ENCODE peak calls at places on chromosomes 5 and 9, in ten cellular contexts. One of them, this sample, is unnamed.

GRCh38 chr5:10689391-10690081 is 71.5 kb downstream of the DAP start:
- DNase-seq in lower leg skin: no peak
- DNase-seq in right lobe of liver: no peak
- DNase-seq in A549: peak; percentile 67
- DNase-seq in IMR-90: peak; percentile 46
- DNase-seq in sigmoid colon: no peak
- DNase-seq in heart left ventricle: no peak
- DNase-seq in H54: peak; percentile 61
- DNase-seq in Peyer's patch: no peak
- DNase-seq in GM12891: no peak
- DNase-seq in this sample: no peak

GRCh38 chr5:158987231-158987630 is 112.5 kb downstream of the EBF1 start:
- DNase-seq in lower leg skin: no peak
- DNase-seq in H54: no peak
- DNase-seq in sigmoid colon: no peak
- DNase-seq in right lobe of liver: no peak
- DNase-seq in heart left ventricle: no peak
- DNase-seq in A549: no peak
- DNase-seq in Peyer's patch: no peak
- DNase-seq in IMR-90: no peak
- DNase-seq in GM12891: no peak
- DNase-seq in this sample: no peak

GRCh38 chr5:179762079-179762780 is 29.6 kb downstream of the MAML1 start:
- DNase-seq in sigmoid colon: no peak
- DNase-seq in lower leg skin: no peak
- DNase-seq in heart left ventricle: no peak
- DNase-seq in Peyer's patch: peak; percentile 62
- DNase-seq in GM12891: no peak
- DNase-seq in IMR-90: no peak
- DNase-seq in A549: peak; percentile 15
- DNase-seq in right lobe of liver: no peak
- DNase-seq in H54: no peak
- DNase-seq in this sample: peak; percentile 14

GRCh38 chr9:116156621-116157314 is 3.2 kb downstream of the PAPPA start:
- DNase-seq in H54: no peak
- DNase-seq in sigmoid colon: peak; percentile 80
- DNase-seq in lower leg skin: peak; percentile 88
- DNase-seq in GM12891: no peak
- DNase-seq in IMR-90: peak; percentile 78
- DNase-seq in A549: peak; percentile 85
- DNase-seq in right lobe of liver: no peak
- DNase-seq in heart left ventricle: peak; percentile 90
- DNase-seq in Peyer's patch: peak; percentile 49
- DNase-seq in this sample: no peak

GRCh38 chr9:117184173-117184572 is 230.7 kb downstream of the ASTN2 start:
- DNase-seq in H54: no peak
- DNase-seq in heart left ventricle: no peak
- DNase-seq in sigmoid colon: no peak
- DNase-seq in GM12891: no peak
- DNase-seq in Peyer's patch: no peak
- DNase-seq in IMR-90: no peak
- DNase-seq in right lobe of liver: no peak
- DNase-seq in A549: no peak
- DNase-seq in lower leg skin: no peak
- DNase-seq in this sample: no peak

GRCh38 chr9:68637020-68637419 is 68.0 kb upstream of the PIP5K1B start:
- DNase-seq in lower leg skin: no peak
- DNase-seq in Peyer's patch: no peak
- DNase-seq in H54: no peak
- DNase-seq in right lobe of liver: no peak
- DNase-seq in IMR-90: no peak
- DNase-seq in GM12891: no peak
- DNase-seq in heart left ventricle: no peak
- DNase-seq in sigmoid colon: no peak
- DNase-seq in A549: no peak
- DNase-seq in this sample: no peak

GRCh38 chr9:121842612-121842978 is 191.2 kb downstream of the DAB2IP start:
- DNase-seq in sigmoid colon: no peak
- DNase-seq in lower leg skin: no peak
- DNase-seq in GM12891: no peak
- DNase-seq in heart left ventricle: no peak
- DNase-seq in A549: peak; percentile 23
- DNase-seq in H54: peak; percentile 64
- DNase-seq in right lobe of liver: no peak
- DNase-seq in Peyer's patch: no peak
- DNase-seq in IMR-90: peak; percentile 87
- DNase-seq in this sample: no peak

GRCh38 chr5:18792145-18792544 is 1157.9 kb downstream of the TAF11L14 start:
- DNase-seq in heart left ventricle: no peak
- DNase-seq in right lobe of liver: no peak
- DNase-seq in Peyer's patch: no peak
- DNase-seq in IMR-90: no peak
- DNase-seq in sigmoid colon: no peak
- DNase-seq in H54: peak; percentile 15
- DNase-seq in GM12891: no peak
- DNase-seq in lower leg skin: no peak
- DNase-seq in A549: peak; percentile 67
- DNase-seq in this sample: no peak

GRCh38 chr5:65359981-65360380 is 121.7 kb downstream of the ADAMTS6 start:
- DNase-seq in right lobe of liver: no peak
- DNase-seq in heart left ventricle: no peak
- DNase-seq in Peyer's patch: no peak
- DNase-seq in sigmoid colon: no peak
- DNase-seq in IMR-90: peak; percentile 34
- DNase-seq in GM12891: no peak
- DNase-seq in H54: no peak
- DNase-seq in A549: no peak
- DNase-seq in lower leg skin: no peak
- DNase-seq in this sample: no peak

GRCh38 chr5:159001247-159001646 is 98.5 kb downstream of the EBF1 start:
- DNase-seq in heart left ventricle: no peak
- DNase-seq in H54: no peak
- DNase-seq in lower leg skin: no peak
- DNase-seq in A549: no peak
- DNase-seq in Peyer's patch: no peak
- DNase-seq in sigmoid colon: no peak
- DNase-seq in IMR-90: no peak
- DNase-seq in GM12891: no peak
- DNase-seq in right lobe of liver: no peak
- DNase-seq in this sample: no peak

GRCh38 chr9:83706703-83707517 is 848 bp downstream of the UBQLN1 start:
- DNase-seq in IMR-90: peak; percentile 19
- DNase-seq in lower leg skin: peak; percentile 90
- DNase-seq in Peyer's patch: peak; percentile 69
- DNase-seq in heart left ventricle: peak; percentile 42
- DNase-seq in sigmoid colon: peak; percentile 71
- DNase-seq in A549: peak; percentile 28
- DNase-seq in right lobe of liver: peak; percentile 65
- DNase-seq in GM12891: peak; percentile 15
- DNase-seq in H54: no peak
- DNase-seq in this sample: peak; percentile 19

GRCh38 chr9:101486693-101487442 is 46.8 kb upstream of the RNF20 start:
- DNase-seq in sigmoid colon: peak; percentile 67
- DNase-seq in right lobe of liver: peak; percentile 61
- DNase-seq in GM12891: peak; percentile 20
- DNase-seq in H54: no peak
- DNase-seq in A549: peak; percentile 81
- DNase-seq in lower leg skin: peak; percentile 91
- DNase-seq in heart left ventricle: peak; percentile 45
- DNase-seq in Peyer's patch: peak; percentile 64
- DNase-seq in IMR-90: peak; percentile 54
- DNase-seq in this sample: peak; percentile 66
- TF ChIP-seq POLR2A in sigmoid colon: peak; percentile 40
- TF ChIP-seq POLR2A in right lobe of liver: peak; percentile 61
- TF ChIP-seq POLR2A in GM12891: no peak
- TF ChIP-seq POLR2A in H54: no peak
- TF ChIP-seq POLR2A in A549: peak; percentile 62
- TF ChIP-seq POLR2A in lower leg skin: no peak
- TF ChIP-seq POLR2A in heart left ventricle: no peak
- TF ChIP-seq POLR2A in Peyer's patch: peak; percentile 62
- TF ChIP-seq POLR2A in IMR-90: peak; percentile 33
- TF ChIP-seq POLR2A in this sample: peak; percentile 49

GRCh38 chr9:36036780-36037579 is at the start of gene RECK:
- DNase-seq in lower leg skin: peak; percentile 98
- DNase-seq in A549: peak; percentile 62
- DNase-seq in right lobe of liver: peak; percentile 89
- DNase-seq in H54: peak; percentile 63
- DNase-seq in Peyer's patch: peak; percentile 95
- DNase-seq in IMR-90: peak; percentile 84
- DNase-seq in heart left ventricle: peak; percentile 91
- DNase-seq in sigmoid colon: peak; percentile 93
- DNase-seq in GM12891: peak; percentile 82
- DNase-seq in this sample: peak; percentile 84
- TF ChIP-seq POLR2A in lower leg skin: no peak
- TF ChIP-seq POLR2A in A549: peak; percentile 62
- TF ChIP-seq POLR2A in right lobe of liver: peak; percentile 77
- TF ChIP-seq POLR2A in H54: peak; percentile 63
- TF ChIP-seq POLR2A in Peyer's patch: no peak
- TF ChIP-seq POLR2A in IMR-90: peak; percentile 78
- TF ChIP-seq POLR2A in heart left ventricle: peak; percentile 70
- TF ChIP-seq POLR2A in sigmoid colon: peak; percentile 13
- TF ChIP-seq POLR2A in GM12891: no peak
- TF ChIP-seq POLR2A in this sample: peak; percentile 37

GRCh38 chr5:141510160-141510559 is 21.3 kb downstream of the PCDHGC5 start:
- DNase-seq in A549: no peak
- DNase-seq in IMR-90: no peak
- DNase-seq in sigmoid colon: no peak
- DNase-seq in heart left ventricle: no peak
- DNase-seq in GM12891: no peak
- DNase-seq in right lobe of liver: no peak
- DNase-seq in lower leg skin: no peak
- DNase-seq in Peyer's patch: no peak
- DNase-seq in H54: no peak
- DNase-seq in this sample: no peak

GRCh38 chr5:141507387-141508091 is 18.7 kb downstream of the PCDHGC5 start:
- DNase-seq in A549: no peak
- DNase-seq in IMR-90: peak; percentile 94
- DNase-seq in H54: no peak
- DNase-seq in sigmoid colon: peak; percentile 87
- DNase-seq in Peyer's patch: no peak
- DNase-seq in GM12891: no peak
- DNase-seq in right lobe of liver: no peak
- DNase-seq in lower leg skin: no peak
- DNase-seq in heart left ventricle: peak; percentile 71
- DNase-seq in this sample: no peak

GRCh38 chr5:141508440-141508807 is 19.5 kb downstream of the PCDHGC5 start:
- DNase-seq in heart left ventricle: no peak
- DNase-seq in H54: peak; percentile 35
- DNase-seq in A549: no peak
- DNase-seq in right lobe of liver: no peak
- DNase-seq in IMR-90: no peak
- DNase-seq in GM12891: no peak
- DNase-seq in sigmoid colon: no peak
- DNase-seq in Peyer's patch: no peak
- DNase-seq in lower leg skin: no peak
- DNase-seq in this sample: no peak

GRCh38 chr5:141510850-141511718 is 22.2 kb downstream of the PCDHGC5 start:
- DNase-seq in GM12891: no peak
- DNase-seq in sigmoid colon: no peak
- DNase-seq in right lobe of liver: no peak
- DNase-seq in IMR-90: no peak
- DNase-seq in Peyer's patch: peak; percentile 57
- DNase-seq in H54: no peak
- DNase-seq in lower leg skin: peak; percentile 79
- DNase-seq in heart left ventricle: no peak
- DNase-seq in A549: no peak
- DNase-seq in this sample: no peak

DNA sequence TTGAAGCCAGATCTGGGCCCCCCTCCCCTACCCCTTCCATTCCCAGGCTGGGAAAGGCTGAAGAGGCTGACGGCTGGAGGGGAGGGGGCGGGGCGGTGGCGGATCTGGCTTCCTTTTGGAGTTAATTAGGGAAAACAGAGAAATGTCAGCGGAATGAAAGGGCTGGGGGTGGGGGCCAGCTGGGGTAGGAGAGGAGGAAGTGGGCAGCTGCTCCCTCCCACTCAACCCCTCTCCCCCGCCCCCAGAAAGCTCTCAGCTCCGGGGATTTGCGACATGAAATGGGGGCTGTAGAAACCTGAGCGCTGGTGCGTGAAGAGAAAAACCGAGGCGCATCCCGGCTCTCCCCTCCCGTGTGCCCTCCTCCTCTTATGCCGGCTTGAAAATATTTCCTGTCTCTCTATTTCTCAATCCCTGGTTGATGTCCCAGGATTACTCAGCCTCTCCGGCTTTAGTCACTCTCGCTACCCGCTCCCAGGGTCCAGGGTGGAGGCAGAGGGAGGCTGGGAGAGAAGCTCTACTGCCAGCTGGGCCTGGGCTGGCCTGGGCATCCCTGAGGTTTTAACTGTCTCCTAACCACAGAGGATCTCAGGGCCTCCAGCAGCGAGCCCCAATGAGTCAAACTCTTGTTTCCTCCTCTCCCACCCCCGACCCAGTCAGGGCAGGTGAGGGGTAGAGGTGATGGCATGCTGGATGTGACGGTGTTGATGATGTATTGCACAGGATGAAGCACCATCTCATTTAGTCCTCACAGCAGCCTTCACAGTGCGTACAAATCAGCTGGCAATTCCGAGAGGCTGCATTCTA is 20.1 kb downstream of the PCDHGC5 start:
- DNase-seq in right lobe of liver: no peak
- DNase-seq in IMR-90: peak; percentile 97
- DNase-seq in sigmoid colon: peak; percentile 90
- DNase-seq in A549: no peak
- DNase-seq in lower leg skin: peak; percentile 93
- DNase-seq in H54: peak; percentile 94
- DNase-seq in heart left ventricle: peak; percentile 79
- DNase-seq in Peyer's patch: peak; percentile 55
- DNase-seq in GM12891: no peak
- DNase-seq in this sample: no peak
- TF ChIP-seq POLR2A in right lobe of liver: no peak
- TF ChIP-seq POLR2A in IMR-90: peak; percentile 70
- TF ChIP-seq POLR2A in sigmoid colon: peak; percentile 24
- TF ChIP-seq POLR2A in A549: no peak
- TF ChIP-seq POLR2A in lower leg skin: no peak
- TF ChIP-seq POLR2A in H54: peak; percentile 29
- TF ChIP-seq POLR2A in heart left ventricle: peak; percentile 17
- TF ChIP-seq POLR2A in Peyer's patch: no peak
- TF ChIP-seq POLR2A in GM12891: peak; percentile 43
- TF ChIP-seq POLR2A in this sample: no peak

DNA sequence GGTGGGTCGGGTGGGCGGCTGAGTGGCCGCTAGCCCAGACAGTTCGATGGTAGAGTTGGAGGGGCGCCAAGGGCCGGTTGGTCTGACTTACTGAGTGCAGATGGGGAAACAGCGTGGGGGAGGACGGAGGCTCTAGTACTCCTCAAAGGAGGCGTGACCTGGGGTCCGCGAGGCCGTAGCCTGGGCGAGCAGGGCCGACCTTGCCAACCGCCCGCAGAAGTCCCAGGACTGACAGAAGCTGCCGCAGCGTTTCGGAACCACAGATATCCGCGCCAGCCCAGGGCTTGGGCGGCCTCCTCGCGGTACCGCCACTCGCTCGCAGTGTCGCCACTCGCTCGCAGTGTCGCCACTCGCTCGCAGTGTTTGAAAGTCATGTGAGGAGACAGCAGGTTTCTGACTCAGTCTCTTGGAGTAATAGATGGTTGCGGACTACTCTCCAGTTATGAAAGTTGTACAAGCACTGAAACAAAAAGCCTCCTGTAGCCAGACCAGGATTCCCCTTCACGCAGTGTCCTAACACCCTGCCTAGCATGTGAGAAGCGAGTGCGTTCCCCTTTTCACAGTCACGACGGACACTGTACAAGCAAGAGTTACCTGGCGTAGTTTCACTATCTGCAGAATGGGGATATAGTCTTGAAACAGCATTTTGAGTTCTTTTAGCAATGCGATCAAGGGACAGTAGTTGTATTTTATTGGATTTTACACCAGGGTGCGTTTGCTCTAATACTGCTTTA is 674 bp downstream of the TMEM38B start:
- DNase-seq in Peyer's patch: peak; percentile 76
- DNase-seq in H54: peak; percentile 76
- DNase-seq in lower leg skin: peak; percentile 94
- DNase-seq in heart left ventricle: peak; percentile 67
- DNase-seq in sigmoid colon: peak; percentile 82
- DNase-seq in GM12891: peak; percentile 28
- DNase-seq in IMR-90: peak; percentile 37
- DNase-seq in right lobe of liver: peak; percentile 80
- DNase-seq in A549: peak; percentile 51
- DNase-seq in this sample: peak; percentile 65
- TF ChIP-seq POLR2A in Peyer's patch: peak; percentile 42
- TF ChIP-seq POLR2A in H54: no peak
- TF ChIP-seq POLR2A in lower leg skin: no peak
- TF ChIP-seq POLR2A in heart left ventricle: no peak
- TF ChIP-seq POLR2A in sigmoid colon: no peak
- TF ChIP-seq POLR2A in GM12891: no peak
- TF ChIP-seq POLR2A in IMR-90: no peak
- TF ChIP-seq POLR2A in right lobe of liver: no peak
- TF ChIP-seq POLR2A in A549: no peak
- TF ChIP-seq POLR2A in this sample: peak; percentile 46

This sample was measured in prostate gland.